ENCODE peak calls at places on chromosomes 13 and 19, in six cellular contexts. L is AG10803; Z is amygdala; Q is stimulated activated naive CD8-positive, alpha-beta T cell treated with anti-CD3 and anti-CD28 coated beads, Interleukin-15, Interleukin-2, amounts not matched to agents 100 U/mL and 50 U/mL, for 24 hours; I is activated CD8-positive, alpha-beta memory T cell treated with anti-CD3 and anti-CD28 coated beads for 1 hour; R is M059J. J is an unnamed sample.

GRCh38 chr13:70108276-70108845 is at the start of gene KLHL1:
- DNase-seq in R (no peak), I (no peak), L (no peak), Z (no peak), Q (no peak), J (no peak)

GRCh38 chr13:76289558-76289957 is 596.6 kb downstream of the KCTD12 start:
- DNase-seq in Z (no peak), I (no peak), Q (no peak), L (no peak), R (no peak), J (no peak)

GRCh38 chr13:28163587-28163986 is 25.2 kb downstream of the PAN3 start:
- DNase-seq in L (no peak), Z (no peak), R (no peak), I (no peak), Q (no peak), J (no peak)

GRCh38 chr13:43227721-43228120 is 204.3 kb downstream of the DNAJC15 start:
- DNase-seq in L (no peak), R (peak), Z (peak), I (no peak), Q (no peak), J (no peak)

GRCh38 chr19:14006766-14007562 is 844 bp upstream of the RFX1 start:
- DNase-seq in Q (peak), I (no peak), L (no peak), Z (no peak), R (no peak), J (peak)

GRCh38 chr13:42377640-42378382 is 105.9 kb downstream of the AKAP11 start:
- DNase-seq in R (no peak), Q (no peak), L (no peak), I (no peak), Z (no peak), J (no peak)

GRCh38 chr13:99272481-99272880 is 14.3 kb upstream of the GPR18 start:
- DNase-seq in I (no peak), Q (no peak), Z (no peak), L (no peak), R (no peak), J (no peak)

GRCh38 chr19:18710986-18711751 is 27.7 kb downstream of the CRTC1 start:
- DNase-seq in Z (no peak), I (no peak), L (peak), Q (no peak), R (no peak), J (no peak)

GRCh38 chr13:111789420-111789819 is 277.5 kb upstream of the SOX1 start:
- DNase-seq in L (no peak), I (no peak), Z (no peak), Q (no peak), R (no peak), J (no peak)

GRCh38 chr13:67138937-67139336 is 91.2 kb downstream of the PCDH9 start:
- DNase-seq in L (no peak), Q (no peak), Z (no peak), I (no peak), R (no peak), J (no peak)

GRCh38 chr19:56566904-56567273 is 379 bp upstream of the ZNF470 start:
- DNase-seq in L (no peak), R (peak), Z (peak), I (no peak), Q (peak), J (peak)

GRCh38 chr13:25847145-25847544 is 204.7 kb downstream of the SHISA2 start:
- DNase-seq in Z (no peak), R (no peak), I (no peak), Q (no peak), L (no peak), J (no peak)

GRCh38 chr13:69485991-69486592 is 621.5 kb upstream of the ATXN8OS start:
- DNase-seq in L (no peak), R (no peak), Q (no peak), Z (no peak), I (no peak), J (no peak)

GRCh38 chr13:23462815-23463559 is 29.5 kb upstream of the SACS start:
- DNase-seq in Q (no peak), I (no peak), R (peak), Z (no peak), L (peak), J (no peak)

GRCh38 chr13:25032160-25032559 is 63.8 kb upstream of the PABPC3 start:
- DNase-seq in R (no peak), L (no peak), Z (no peak), Q (no peak), I (no peak), J (no peak)

J was measured in CD4-positive, alpha-beta T cell.